ENCODE peak calls at places on chromosomes 6 and 20, in nine cellular contexts. Q is fibroblast of mammary gland, H is adrenal gland, R is GM10248, F is AG09309, C is GM23338, P is A673, E is HCT116, Y is astrocyte of the spinal cord. X is an unnamed sample.

GRCh38 chr20:13089950-13090469 is 81.2 kb downstream of the SPTLC3 start:
- DNase-seq in Q (no peak), R (no peak), E (no peak), P (no peak), H (no peak), C (no peak), Y (no peak), F (no peak), X (no peak)

GRCh38 chr6:125802943-125803377 is 12.2 kb downstream of the NCOA7 start:
- DNase-seq in P (no peak), Q (peak; percentile 42), C (no peak), E (no peak), R (no peak), Y (peak; percentile 67), F (no peak), H (no peak), X (no peak)

GRCh38 chr6:20811112-20811746 is 277.0 kb downstream of the CDKAL1 start:
- DNase-seq in R (no peak), C (peak; percentile 96), H (peak; percentile 51), Q (peak; percentile 97), Y (peak; percentile 98), F (peak; percentile 84), P (peak; percentile 94), E (peak; percentile 85), X (peak; percentile 22)

GRCh38 chr6:144468709-144469108 is 183.6 kb downstream of the UTRN start:
- DNase-seq in E (no peak), H (no peak), P (no peak), Y (no peak), R (no peak), F (no peak), Q (no peak), C (no peak), X (peak; percentile 37)

GRCh38 chr20:62350098-62350628 is 16.9 kb downstream of the LAMA5 start:
- DNase-seq in Y (no peak), E (peak; percentile 87), F (no peak), R (no peak), Q (no peak), H (no peak), P (no peak), C (no peak), X (no peak)

GRCh38 chr6:160992323-160993314 is 1.1 kb downstream of the MAP3K4 start:
- DNase-seq in H (peak; percentile 48), F (no peak), R (peak; percentile 43), Q (peak; percentile 82), P (peak; percentile 79), Y (peak; percentile 80), C (peak; percentile 81), E (peak; percentile 42), X (peak; percentile 60)

GRCh38 chr6:148144917-148145521 is 197.6 kb upstream of the SASH1 start:
- DNase-seq in R (peak; percentile 42), Q (peak; percentile 77), P (peak; percentile 84), F (peak; percentile 21), H (peak; percentile 75), E (peak; percentile 63), Y (peak; percentile 79), C (peak; percentile 88), X (peak; percentile 82)

GRCh38 chr20:8082025-8082424 is 50.0 kb upstream of the PLCB1 start:
- DNase-seq in H (no peak), P (peak; percentile 21), F (no peak), E (peak; percentile 7), Y (no peak), C (peak; percentile 72), R (no peak), Q (peak; percentile 26), X (no peak)

GRCh38 chr20:24672886-24673677 is 203.7 kb downstream of the SYNDIG1 start:
- DNase-seq in F (peak; percentile 89), R (no peak), Y (peak; percentile 98), E (no peak), Q (peak; percentile 96), C (no peak), P (no peak), H (no peak), X (no peak)

GRCh38 chr20:20594171-20594530 is 118.3 kb downstream of the RALGAPA2 start:
- DNase-seq in C (peak; percentile 73), H (no peak), Y (peak; percentile 57), Q (peak; percentile 46), F (no peak), E (no peak), R (peak; percentile 23), P (peak; percentile 51), X (no peak)

GRCh38 chr6:75283907-75284284 is 696 bp downstream of the TMEM30A start:
- DNase-seq in F (no peak), Q (no peak), P (no peak), E (no peak), Y (no peak), H (no peak), R (no peak), C (no peak), X (peak; percentile 38)

GRCh38 chr6:163404825-163405265 is 9.7 kb upstream of the QKI start:
- DNase-seq in Q (peak; percentile 59), R (no peak), P (no peak), C (no peak), H (peak; percentile 70), Y (no peak), F (no peak), E (no peak), X (no peak)

GRCh38 chr6:31270788-31271640 is 878 bp downstream of the HLA-C start:
- DNase-seq in Q (peak; percentile 25), C (peak; percentile 68), P (peak; percentile 57), H (peak; percentile 77), R (peak; percentile 45), Y (peak; percentile 19), E (no peak), F (no peak), X (peak; percentile 66)

GRCh38 chr6:31272431-31272830 is 539 bp upstream of the HLA-C start:
- DNase-seq in E (no peak), Y (peak; percentile 2), R (peak; percentile 22), H (no peak), C (peak; percentile 23), Q (no peak), P (no peak), F (no peak), X (peak; percentile 19)

GRCh38 chr6:31267504-31268371 is 4.2 kb downstream of the HLA-C start:
- DNase-seq in P (no peak), Q (no peak), H (no peak), F (no peak), E (no peak), C (no peak), Y (no peak), R (no peak), X (peak; percentile 23)

GRCh38 chr6:31272856-31273626 is 1.1 kb upstream of the HLA-C start:
- DNase-seq in E (no peak), C (peak; percentile 8), Q (no peak), F (no peak), Y (no peak), R (no peak), P (no peak), H (no peak), X (peak; percentile 47)

GRCh38 chr6:31271641-31272357 is at the start of gene HLA-C:
- DNase-seq in R (peak; percentile 93), P (peak; percentile 97), E (peak; percentile 91), Y (peak; percentile 93), H (peak; percentile 97), Q (peak; percentile 90), C (peak; percentile 98), F (peak; percentile 91), X (peak; percentile 93)
- TF ChIP-seq CTCF in R (no peak), P (peak; percentile 31), E (no peak), Y (peak; percentile 14), H (no peak), Q (no peak), C (no peak), F (peak; percentile 39), X (no peak)

GRCh38 chr6:5078121-5078695 is 6.9 kb upstream of the PPP1R3G start:
- DNase-seq in R (peak; percentile 47), F (no peak), C (no peak), P (peak; percentile 38), E (peak; percentile 34), Y (no peak), Q (peak; percentile 30), H (no peak), X (no peak)
- TF ChIP-seq CTCF in R (peak; percentile 42), F (peak; percentile 23), C (peak; percentile 40), P (peak; percentile 48), E (peak; percentile 21), Y (peak; percentile 5), Q (peak; percentile 16), H (no peak), X (no peak)

GRCh38 chr6:108518714-108519576 is 41.8 kb upstream of the FOXO3 start:
- DNase-seq in C (peak; percentile 76), F (no peak), R (no peak), P (peak; percentile 61), E (peak; percentile 54), Q (peak; percentile 42), H (no peak), Y (peak; percentile 10), X (peak; percentile 11)
- TF ChIP-seq CTCF in C (peak; percentile 81), F (peak; percentile 56), R (peak; percentile 30), P (peak; percentile 71), E (peak; percentile 63), Q (peak; percentile 54), H (no peak), Y (peak; percentile 58), X (peak; percentile 44)

GRCh38 chr6:116096979-116097816 is 3.5 kb upstream of the NT5DC1 start:
- DNase-seq in P (peak; percentile 39), Y (peak; percentile 49), Q (peak; percentile 38), F (no peak), H (no peak), C (no peak), R (no peak), E (no peak), X (no peak)
- TF ChIP-seq CTCF in P (peak; percentile 58), Y (peak; percentile 52), Q (peak; percentile 48), F (peak; percentile 42), H (peak; percentile 64), C (no peak), R (peak; percentile 32), E (peak; percentile 50), X (peak; percentile 64)

DNA sequence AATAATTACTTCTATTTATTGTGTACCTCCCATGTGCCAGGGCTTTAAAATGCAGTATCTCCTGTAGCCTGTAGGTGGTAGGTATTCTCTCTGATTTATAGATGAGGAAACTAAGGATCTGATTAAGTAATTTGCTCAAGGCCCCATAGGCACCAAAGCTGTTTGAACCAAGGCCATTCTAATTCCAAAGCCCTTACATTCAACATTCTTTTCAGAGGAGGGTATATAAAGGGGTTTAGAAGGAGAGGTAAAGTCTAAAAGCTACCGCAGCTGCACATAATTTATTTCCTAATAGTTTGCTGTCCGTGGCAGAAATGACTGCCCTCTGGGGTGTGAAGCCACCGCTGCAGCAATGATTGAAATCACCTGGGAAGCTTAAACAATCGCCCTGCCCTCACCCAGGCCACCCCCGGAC is 95.0 kb upstream of the FAM8A1 start:
- DNase-seq in Y (peak; percentile 28), H (no peak), F (no peak), P (peak; percentile 28), Q (peak; percentile 14), C (peak; percentile 72), E (peak; percentile 27), R (no peak), X (no peak)
- TF ChIP-seq CTCF in Y (peak; percentile 26), H (no peak), F (peak; percentile 22), P (peak; percentile 47), Q (peak; percentile 35), C (no peak), E (peak; percentile 39), R (no peak), X (no peak)

GRCh38 chr6:141510803-141511202 is 621.9 kb upstream of the GJE1 start:
- DNase-seq in E (no peak), Y (no peak), R (no peak), P (no peak), F (no peak), C (no peak), H (no peak), Q (no peak), X (no peak)

GRCh38 chr6:141513830-141514229 is 618.9 kb upstream of the GJE1 start:
- DNase-seq in P (no peak), H (no peak), R (no peak), Q (peak; percentile 23), F (no peak), C (no peak), E (no peak), Y (peak; percentile 33), X (no peak)
- TF ChIP-seq CTCF in P (no peak), H (no peak), R (no peak), Q (no peak), F (no peak), C (no peak), E (no peak), Y (no peak), X (no peak)

X was measured in activated CD8-positive, alpha-beta T cell treated with anti-CD3 and anti-CD28 coated beads for 36 hours.